ENCODE peak calls at places on chromosomes 3 and 15, in ten cellular contexts. M is fibroblast of the aortic adventitia, D is HFF-Myc, G is cardiac muscle cell, X is uterus, I is spleen, P is cardiac fibroblast, E is fibroblast of lung, Y is lower leg skin, C is astrocyte of the spinal cord. L is an unnamed sample.

GRCh38 chr3:187967982-187968381 is 186.0 kb upstream of the LPP start:
- DNase-seq in M (no peak), D (no peak), G (no peak), X (no peak), I (no peak), P (peak), E (no peak), Y (no peak), C (no peak), L (no peak)

GRCh38 chr15:69718916-69719315 is 266.3 kb downstream of the RPLP1 start:
- DNase-seq in M (no peak), D (no peak), G (peak), X (no peak), I (peak), P (no peak), E (no peak), Y (no peak), C (no peak), L (no peak)

GRCh38 chr3:197335428-197336132 is 37.2 kb upstream of the DLG1 start:
- DNase-seq in M (no peak), D (no peak), G (peak), X (no peak), I (no peak), P (no peak), E (no peak), Y (peak), C (no peak), L (no peak)

GRCh38 chr15:53457479-53457878 is 302.0 kb downstream of the WDR72 start:
- DNase-seq in M (no peak), D (no peak), G (no peak), X (no peak), I (no peak), P (no peak), E (no peak), Y (no peak), C (no peak), L (no peak)

GRCh38 chr3:114624676-114625181 is 330.9 kb downstream of the TIGIT start:
- DNase-seq in M (peak), D (peak), G (peak), X (peak), I (peak), P (peak), E (peak), Y (peak), C (peak), L (peak)

GRCh38 chr3:112770026-112770626 is 76.5 kb downstream of the CD200R1L start:
- DNase-seq in M (peak), D (no peak), G (peak), X (peak), I (no peak), P (peak), E (peak), Y (no peak), C (peak), L (no peak)

GRCh38 chr3:23710555-23710954 is 95.2 kb upstream of the UBE2E1 start:
- DNase-seq in M (peak), D (peak), G (peak), X (peak), I (no peak), P (peak), E (peak), Y (no peak), C (peak), L (no peak)

GRCh38 chr3:187669675-187670504 is at the start of gene SST:
- DNase-seq in M (peak), D (peak), G (peak), X (no peak), I (no peak), P (peak), E (peak), Y (no peak), C (peak), L (no peak)

GRCh38 chr3:191356586-191357439 is 26.5 kb upstream of the UTS2B start:
- DNase-seq in M (peak), D (no peak), G (peak), X (no peak), I (no peak), P (peak), E (peak), Y (peak), C (peak), L (no peak)

GRCh38 chr15:32909431-32909830 is 191.6 kb downstream of the GREM1 start:
- DNase-seq in M (peak), D (no peak), G (peak), X (no peak), I (no peak), P (peak), E (peak), Y (no peak), C (peak), L (no peak)

GRCh38 chr15:88036154-88036839 is 220.2 kb downstream of the NTRK3 start:
- DNase-seq in M (no peak), D (no peak), G (no peak), X (no peak), I (no peak), P (no peak), E (no peak), Y (no peak), C (no peak), L (no peak)

GRCh38 chr3:23258110-23258509 is 55.0 kb downstream of the UBE2E2 start:
- DNase-seq in M (no peak), D (no peak), G (no peak), X (no peak), I (no peak), P (no peak), E (peak), Y (no peak), C (peak), L (no peak)

GRCh38 chr3:13474021-13474420 is 6.1 kb upstream of the HDAC11 start:
- DNase-seq in M (no peak), D (no peak), G (no peak), X (no peak), I (peak), P (no peak), E (no peak), Y (no peak), C (no peak), L (no peak)

GRCh38 chr3:57383421-57383820 is 90.9 kb upstream of the ASB14 start:
- DNase-seq in M (no peak), D (no peak), G (no peak), X (no peak), I (no peak), P (no peak), E (no peak), Y (no peak), C (no peak), L (no peak)

GRCh38 chr3:62415312-62415791 is 42.0 kb upstream of the FEZF2 start:
- DNase-seq in M (no peak), D (no peak), G (no peak), X (no peak), I (no peak), P (no peak), E (no peak), Y (no peak), C (no peak), L (no peak)

GRCh38 chr15:34620122-34620521 is 36.7 kb upstream of the GOLGA8B start:
- DNase-seq in M (no peak), D (no peak), G (no peak), X (no peak), I (no peak), P (no peak), E (no peak), Y (no peak), C (no peak), L (no peak)

GRCh38 chr3:129313415-129313982 is 34.8 kb downstream of the HMCES start:
- DNase-seq in M (no peak), D (no peak), G (no peak), X (no peak), I (no peak), P (no peak), E (peak), Y (no peak), C (no peak), L (no peak)

GRCh38 chr3:195802261-195802701 is 9.4 kb downstream of the MUC4 start:
- DNase-seq in M (no peak), D (no peak), G (no peak), X (no peak), I (peak), P (no peak), E (no peak), Y (no peak), C (no peak), L (no peak)

GRCh38 chr15:52102468-52102867 is 10.1 kb downstream of the BCL2L10 start:
- DNase-seq in M (peak), D (no peak), G (peak), X (peak), I (no peak), P (peak), E (peak), Y (no peak), C (peak), L (no peak)

GRCh38 chr3:108312656-108313055 is 16.3 kb downstream of the HHLA2 start:
- DNase-seq in M (peak), D (no peak), G (peak), X (no peak), I (no peak), P (peak), E (peak), Y (no peak), C (peak), L (peak)

GRCh38 chr3:47028667-47029066 is 49.2 kb downstream of the NBEAL2 start:
- DNase-seq in M (no peak), D (no peak), G (no peak), X (no peak), I (no peak), P (no peak), E (no peak), Y (no peak), C (no peak), L (no peak)

GRCh38 chr3:146517684-146518435 is 26.5 kb downstream of the PLSCR1 start:
- DNase-seq in M (no peak), D (no peak), G (no peak), X (no peak), I (no peak), P (no peak), E (no peak), Y (no peak), C (no peak), L (no peak)

GRCh38 chr15:35980719-35981118 is 434.8 kb upstream of the DPH6 start:
- DNase-seq in M (peak), D (no peak), G (no peak), X (no peak), I (no peak), P (no peak), E (peak), Y (no peak), C (peak), L (no peak)

GRCh38 chr3:159788291-159788690 is 200.3 kb upstream of the IL12A start:
- DNase-seq in M (no peak), D (no peak), G (peak), X (no peak), I (no peak), P (peak), E (no peak), Y (no peak), C (peak), L (no peak)

GRCh38 chr3:143849854-143850549 is 1.7 kb upstream of the SLC9A9 start:
- DNase-seq in M (peak), D (peak), G (peak), X (no peak), I (no peak), P (peak), E (peak), Y (no peak), C (peak), L (peak)

GRCh38 chr3:111325160-111325707 is 216.8 kb upstream of the CD96 start:
- DNase-seq in M (peak), D (no peak), G (no peak), X (no peak), I (no peak), P (no peak), E (peak), Y (no peak), C (no peak), L (no peak)

GRCh38 chr3:10189557-10190374 is 25.0 kb downstream of the IRAK2 start:
- DNase-seq in M (peak), D (no peak), G (peak), X (peak), I (peak), P (peak), E (peak), Y (peak), C (peak), L (no peak)

GRCh38 chr3:46405301-46406079 is 1.4 kb downstream of the CCR5AS start:
- DNase-seq in M (no peak), D (no peak), G (no peak), X (peak), I (no peak), P (no peak), E (no peak), Y (no peak), C (no peak), L (no peak)

GRCh38 chr3:16512435-16513140 is 911 bp downstream of the RFTN1 start:
- DNase-seq in M (peak), D (no peak), G (no peak), X (peak), I (peak), P (no peak), E (no peak), Y (peak), C (peak), L (no peak)

GRCh38 chr15:85563328-85563727 is 182.9 kb downstream of the AKAP13 start:
- DNase-seq in M (peak), D (no peak), G (peak), X (no peak), I (no peak), P (peak), E (peak), Y (no peak), C (peak), L (peak)

GRCh38 chr3:139629033-139629432 is 48.7 kb downstream of the NMNAT3 start:
- DNase-seq in M (no peak), D (no peak), G (peak), X (no peak), I (no peak), P (peak), E (peak), Y (no peak), C (no peak), L (no peak)

GRCh38 chr15:88794001-88794400 is 9.2 kb upstream of the ACAN start:
- DNase-seq in M (no peak), D (no peak), G (no peak), X (no peak), I (no peak), P (no peak), E (no peak), Y (no peak), C (no peak), L (no peak)

GRCh38 chr3:70386043-70386442 is 73.6 kb upstream of the MDFIC2 start:
- DNase-seq in M (no peak), D (no peak), G (no peak), X (no peak), I (no peak), P (no peak), E (no peak), Y (no peak), C (no peak), L (no peak)

DNA sequence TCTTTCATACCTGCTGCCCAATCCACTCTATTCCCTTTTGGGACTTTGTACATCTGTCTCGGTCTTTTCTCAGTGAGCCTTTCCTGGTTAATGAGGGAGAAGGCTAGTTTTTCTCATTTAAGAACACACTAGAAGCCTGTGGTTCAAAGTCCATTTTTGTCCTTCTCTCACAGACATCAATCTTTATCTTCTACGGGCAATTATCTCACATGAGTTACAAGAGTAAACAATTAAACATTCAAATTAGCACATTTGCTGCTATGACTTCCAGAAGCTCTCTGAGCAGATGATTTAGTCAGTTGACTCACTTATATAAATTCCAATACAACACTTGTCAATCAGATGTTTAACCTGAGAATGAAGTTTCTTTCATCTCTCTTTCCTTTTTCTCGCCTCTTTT is 49.3 kb upstream of the KBTBD8 start:
- DNase-seq in M (no peak), D (no peak), G (no peak), X (no peak), I (no peak), P (no peak), E (no peak), Y (no peak), C (no peak), L (no peak)
- H3K4me3 ChIP-seq in M (no peak), D (no peak), G (no peak), X (no peak), I (no peak), P (no peak), E (no peak), Y (no peak), C (no peak), L (no peak)

DNA sequence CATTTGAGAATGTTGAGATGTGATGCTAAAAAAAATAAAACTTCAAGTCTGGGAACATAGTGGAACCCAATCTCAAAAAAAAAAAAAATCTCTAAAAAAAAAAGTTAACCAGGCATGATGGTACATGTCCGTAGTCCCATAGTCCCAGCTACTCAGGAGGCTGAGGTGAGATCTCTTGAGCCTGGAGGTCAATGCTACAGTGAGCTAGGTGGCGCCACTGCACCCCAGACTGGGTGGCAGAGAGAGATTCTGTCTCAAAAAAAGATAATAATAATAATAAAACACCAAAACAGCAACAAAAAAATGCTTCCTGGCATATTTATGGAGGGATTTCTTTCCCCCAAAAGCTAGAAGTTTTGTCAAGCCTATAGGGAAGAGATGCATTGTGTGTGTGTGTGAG is 361.6 kb downstream of the ROBO1 start:
- DNase-seq in M (no peak), D (no peak), G (peak), X (no peak), I (no peak), P (no peak), E (no peak), Y (no peak), C (no peak), L (no peak)
- TF ChIP-seq CTCF in M (no peak), D (peak), G (peak), X (no peak), I (no peak), P (peak), E (peak), Y (no peak), C (peak), L (peak)

GRCh38 chr3:120596116-120596852 is at the start of gene NDUFB4:
- DNase-seq in M (peak), D (peak), G (peak), X (peak), I (peak), P (peak), E (peak), Y (peak), C (peak), L (peak)
- H3K4me3 ChIP-seq in M (peak), D (peak), G (peak), X (peak), I (peak), P (peak), E (peak), Y (peak), C (peak), L (peak)

GRCh38 chr15:76973362-76973743 is 21.6 kb upstream of the PSTPIP1 start:
- DNase-seq in M (peak), D (no peak), G (peak), X (no peak), I (no peak), P (peak), E (peak), Y (no peak), C (no peak), L (no peak)
- TF ChIP-seq CTCF in M (peak), D (peak), G (peak), X (peak), I (peak), P (peak), E (peak), Y (no peak), C (peak), L (peak)

GRCh38 chr15:66566963-66567531 is 1.2 kb upstream of the LCTL start:
- DNase-seq in M (peak), D (peak), G (peak), X (peak), I (peak), P (peak), E (peak), Y (peak), C (peak), L (no peak)
- H3K4me3 ChIP-seq in M (no peak), D (no peak), G (no peak), X (no peak), I (no peak), P (no peak), E (no peak), Y (no peak), C (no peak), L (no peak)

DNA sequence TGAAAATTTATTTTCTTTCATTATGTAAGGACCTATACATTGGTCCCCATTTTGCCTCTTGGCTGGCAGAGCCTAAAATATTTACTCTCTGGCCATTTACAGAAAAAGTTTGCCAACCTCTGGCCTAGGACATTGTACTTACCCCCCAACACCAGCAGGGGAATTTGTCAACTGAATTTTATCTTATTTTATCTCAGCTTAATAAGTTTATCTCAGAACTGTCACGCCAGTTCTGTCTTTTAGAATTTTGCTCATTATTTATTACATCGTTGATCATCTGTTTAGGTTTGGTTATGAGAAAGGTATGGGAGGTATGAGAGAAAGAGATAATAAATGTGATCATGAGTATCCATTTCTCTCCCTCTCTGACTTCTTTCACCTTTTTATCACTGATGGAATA is 38.3 kb downstream of the CHD2 start:
- DNase-seq in M (no peak), D (no peak), G (no peak), X (no peak), I (no peak), P (no peak), E (no peak), Y (no peak), C (no peak), L (no peak)
- TF ChIP-seq CTCF in M (peak), D (no peak), G (peak), X (no peak), I (no peak), P (peak), E (no peak), Y (no peak), C (peak), L (no peak)

DNA sequence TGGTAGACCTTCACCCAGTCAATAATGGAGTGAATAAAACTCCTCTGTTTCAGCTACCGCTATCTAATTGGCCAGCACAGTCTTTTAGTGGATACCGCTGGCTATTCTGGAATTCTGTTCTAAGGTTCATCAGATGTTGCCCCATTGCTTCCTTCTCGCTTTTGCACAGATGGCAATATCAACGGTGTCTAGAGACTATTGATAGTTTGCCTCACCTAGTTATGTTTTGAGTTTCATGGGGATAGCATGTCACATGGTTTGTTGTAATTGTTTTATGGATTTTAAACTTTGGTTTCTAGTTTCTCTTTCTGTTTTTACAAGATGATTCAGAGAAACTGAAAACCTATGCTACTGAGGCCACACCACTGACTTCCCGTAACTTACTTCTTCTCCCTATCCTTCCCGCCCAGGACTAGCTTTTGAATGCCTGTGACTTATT is 2.0 kb downstream of the XRN1 start:
- DNase-seq in M (peak), D (no peak), G (peak), X (no peak), I (no peak), P (peak), E (peak), Y (no peak), C (peak), L (peak)
- H3K4me3 ChIP-seq in M (peak), D (peak), G (peak), X (peak), I (peak), P (no peak), E (peak), Y (no peak), C (peak), L (peak)

DNA sequence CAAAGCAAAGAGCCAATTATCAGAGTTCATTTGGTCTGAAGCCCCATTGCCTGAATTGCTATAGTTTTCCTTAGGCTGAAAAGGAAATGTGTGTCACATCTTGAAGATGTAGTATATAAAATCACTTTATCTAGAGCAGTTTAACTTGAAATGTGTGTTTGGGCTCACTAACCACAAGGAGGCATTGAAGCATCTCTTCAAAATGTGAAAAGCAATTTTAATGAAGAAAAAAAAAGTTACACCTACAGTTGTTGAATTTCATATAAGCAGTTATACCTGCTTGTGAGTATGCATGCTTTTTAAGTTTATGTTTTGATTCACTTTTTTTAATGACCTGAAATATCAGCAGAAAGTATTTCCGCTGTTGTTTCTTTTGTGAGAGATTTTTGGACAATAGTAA is 129.3 kb downstream of the IQCH start:
- DNase-seq in M (peak), D (no peak), G (peak), X (no peak), I (no peak), P (peak), E (peak), Y (no peak), C (peak), L (no peak)
- TF ChIP-seq CTCF in M (peak), D (peak), G (no peak), X (no peak), I (no peak), P (no peak), E (peak), Y (no peak), C (peak), L (peak)

L was measured in AG09309.